ENCODE peak calls at places on chromosomes 1 and 21, in ten cellular contexts. Q is colonic mucosa, K is neural crest cell, H is cardiac fibroblast, I is heart right ventricle, L is GM12865, Y is nephron progenitor cell, N is MM.1S, C is Caco-2, G is fibroblast of mammary gland. M is an unnamed sample.

GRCh38 chr1:87334351-87335174 is 5.9 kb downstream of the LMO4 start:
- DNase-seq in Q (peak; percentile 39), K (peak; percentile 46), H (peak; percentile 33), I (peak; percentile 19), L (peak; percentile 52), Y (peak; percentile 74), N (peak; percentile 64), C (no peak), G (peak; percentile 61), M (peak; percentile 37)

GRCh38 chr1:118949317-118949716 is 38.8 kb downstream of the TBX15 start:
- DNase-seq in Q (no peak), K (no peak), H (peak; percentile 60), I (no peak), L (no peak), Y (no peak), N (no peak), C (no peak), G (peak; percentile 85), M (no peak)

GRCh38 chr1:53121319-53122172 is 20.9 kb downstream of the SLC1A7 start:
- DNase-seq in Q (no peak), K (no peak), H (peak; percentile 27), I (peak; percentile 62), L (no peak), Y (peak; percentile 20), N (no peak), C (peak; percentile 47), G (peak; percentile 61), M (no peak)

GRCh38 chr1:56508523-56508983 is 70.8 kb downstream of the PLPP3 start:
- DNase-seq in Q (peak; percentile 88), K (no peak), H (peak; percentile 47), I (peak; percentile 48), L (no peak), Y (no peak), N (no peak), C (peak; percentile 89), G (peak; percentile 67), M (no peak)

GRCh38 chr1:16925635-16926490 is 4.1 kb downstream of the CROCC start:
- DNase-seq in Q (no peak), K (no peak), H (no peak), I (no peak), L (no peak), Y (no peak), N (no peak), C (no peak), G (no peak), M (peak; percentile 59)

GRCh38 chr1:178057863-178058576 is 35.9 kb upstream of the RASAL2 start:
- DNase-seq in Q (no peak), K (no peak), H (peak; percentile 96), I (peak; percentile 72), L (no peak), Y (no peak), N (no peak), C (no peak), G (peak; percentile 91), M (no peak)

GRCh38 chr1:23483327-23484252 is at the start of gene ASAP3:
- DNase-seq in Q (peak; percentile 46), K (peak; percentile 23), H (peak; percentile 23), I (peak; percentile 65), L (no peak), Y (peak; percentile 44), N (no peak), C (peak; percentile 37), G (peak; percentile 38), M (peak; percentile 19)

GRCh38 chr1:3531928-3532327 is 77.5 kb downstream of the ARHGEF16 start:
- DNase-seq in Q (no peak), K (no peak), H (no peak), I (peak; percentile 44), L (no peak), Y (no peak), N (no peak), C (no peak), G (no peak), M (no peak)

GRCh38 chr1:50420283-50420682 is 3.0 kb downstream of the DMRTA2 start:
- DNase-seq in Q (no peak), K (no peak), H (no peak), I (no peak), L (no peak), Y (no peak), N (no peak), C (no peak), G (no peak), M (no peak)

GRCh38 chr1:115365738-115366137 is 27.7 kb upstream of the NGF start:
- DNase-seq in Q (peak; percentile 54), K (no peak), H (no peak), I (peak; percentile 36), L (no peak), Y (no peak), N (no peak), C (no peak), G (no peak), M (no peak)

GRCh38 chr1:170881268-170882265 is 53.8 kb upstream of the MROH9 start:
- DNase-seq in Q (peak; percentile 27), K (no peak), H (peak; percentile 82), I (no peak), L (peak; percentile 64), Y (no peak), N (peak; percentile 48), C (no peak), G (peak; percentile 73), M (peak; percentile 21)

GRCh38 chr1:30668546-30669327 is 54.6 kb downstream of the MATN1 start:
- DNase-seq in Q (no peak), K (no peak), H (peak; percentile 9), I (no peak), L (no peak), Y (no peak), N (no peak), C (no peak), G (peak; percentile 72), M (no peak)

GRCh38 chr21:28771790-28772501 is 220.7 kb downstream of the LTN1 start:
- DNase-seq in Q (no peak), K (no peak), H (peak; percentile 87), I (no peak), L (no peak), Y (no peak), N (no peak), C (no peak), G (peak; percentile 98), M (no peak)

GRCh38 chr21:35048706-35049617 is at the start of gene RUNX1:
- DNase-seq in Q (peak; percentile 50), K (no peak), H (peak; percentile 80), I (no peak), L (peak; percentile 95), Y (no peak), N (peak; percentile 99), C (no peak), G (peak; percentile 70), M (peak; percentile 71)

GRCh38 chr1:51328279-51328678 is 2.1 kb downstream of the TTC39A start:
- DNase-seq in Q (no peak), K (no peak), H (peak; percentile 63), I (no peak), L (no peak), Y (no peak), N (no peak), C (no peak), G (no peak), M (no peak)

GRCh38 chr21:42725416-42725930 is 72.1 kb downstream of the PDE9A start:
- DNase-seq in Q (no peak), K (no peak), H (no peak), I (no peak), L (no peak), Y (no peak), N (no peak), C (no peak), G (no peak), M (no peak)

GRCh38 chr21:42722808-42723470 is 69.5 kb downstream of the PDE9A start:
- DNase-seq in Q (peak; percentile 54), K (no peak), H (no peak), I (no peak), L (no peak), Y (no peak), N (no peak), C (no peak), G (no peak), M (no peak)

GRCh38 chr21:42724226-42724920 is 71.0 kb downstream of the PDE9A start:
- DNase-seq in Q (peak; percentile 78), K (no peak), H (peak; percentile 96), I (no peak), L (no peak), Y (no peak), N (no peak), C (peak; percentile 74), G (peak; percentile 93), M (no peak)

GRCh38 chr21:42722153-42722552 is 68.7 kb downstream of the PDE9A start:
- DNase-seq in Q (no peak), K (no peak), H (no peak), I (no peak), L (no peak), Y (no peak), N (no peak), C (no peak), G (no peak), M (no peak)

GRCh38 chr21:42721341-42721824 is 68.0 kb downstream of the PDE9A start:
- DNase-seq in Q (peak; percentile 69), K (no peak), H (peak; percentile 22), I (no peak), L (no peak), Y (no peak), N (no peak), C (no peak), G (peak; percentile 43), M (no peak)
- TF ChIP-seq CTCF in Q (no peak), K (no peak), H (no peak), I (no peak), L (no peak), Y (no peak), N (no peak), C (no peak), G (no peak), M (no peak)

GRCh38 chr21:18913914-18914313 is 510.3 kb upstream of the TMPRSS15 start:
- DNase-seq in Q (no peak), K (no peak), H (no peak), I (no peak), L (no peak), Y (no peak), N (no peak), C (no peak), G (no peak), M (no peak)
- TF ChIP-seq CTCF in Q (no peak), K (no peak), H (no peak), I (no peak), L (no peak), Y (no peak), N (no peak), C (no peak), G (no peak), M (no peak)

DNA sequence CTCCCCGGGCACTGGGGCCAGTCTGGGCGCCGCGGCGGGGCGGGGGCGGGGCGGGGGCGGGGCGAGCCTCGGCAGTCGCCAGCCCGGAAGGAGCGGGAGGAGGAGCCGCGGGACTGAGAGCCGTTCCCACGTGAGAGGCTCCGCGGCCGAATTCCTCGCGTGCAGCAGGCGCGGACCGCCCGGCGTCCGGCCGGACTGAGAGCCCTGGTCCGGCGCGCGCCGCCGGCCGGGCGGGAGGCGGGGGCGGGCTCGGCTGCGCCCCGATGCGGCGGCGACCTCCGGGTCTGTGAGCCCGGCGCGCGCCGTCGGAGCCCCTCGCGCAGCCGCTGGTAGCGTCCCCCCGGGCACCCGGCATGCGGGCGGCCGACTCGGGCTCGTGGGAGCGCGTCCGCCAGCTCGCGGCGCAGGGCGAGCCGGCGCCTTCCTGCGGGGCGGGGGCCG is 229.5 kb upstream of the TMEM51 start:
- DNase-seq in Q (peak; percentile 57), K (peak; percentile 32), H (peak; percentile 30), I (peak; percentile 73), L (peak; percentile 45), Y (peak; percentile 81), N (peak; percentile 79), C (peak; percentile 52), G (peak; percentile 45), M (peak; percentile 89)
- TF ChIP-seq CTCF in Q (no peak), K (no peak), H (no peak), I (no peak), L (no peak), Y (no peak), N (no peak), C (no peak), G (no peak), M (no peak)

GRCh38 chr1:156359973-156360372 is 9.0 kb upstream of the RHBG start:
- DNase-seq in Q (no peak), K (no peak), H (peak; percentile 60), I (no peak), L (peak; percentile 19), Y (peak; percentile 34), N (no peak), C (no peak), G (peak; percentile 74), M (no peak)
- TF ChIP-seq CTCF in Q (no peak), K (peak; percentile 37), H (peak; percentile 60), I (no peak), L (peak; percentile 4), Y (no peak), N (no peak), C (peak; percentile 43), G (peak; percentile 68), M (no peak)

M was measured in GM13977.